ENCODE peak calls at places on chromosomes 11 and 22, in nine cellular contexts. One of them, this sample, is unnamed.

GRCh38 chr22:19937616-19938473 is 3.7 kb upstream of the COMT start:
- DNase-seq in naive thymus-derived CD4-positive, alpha-beta T cell: no peak
- DNase-seq in fibroblast of lung: no peak
- DNase-seq in upper lobe of right lung: peak
- DNase-seq in CD4-positive, CD25-positive, alpha-beta regulatory T cell: no peak
- DNase-seq in A549: no peak
- DNase-seq in neuronal stem cell: no peak
- DNase-seq in IMR-90: peak
- DNase-seq in SK-N-MC: no peak
- DNase-seq in this sample: peak

GRCh38 chr22:36197065-36197440 is 4.6 kb downstream of the APOL4 start:
- DNase-seq in naive thymus-derived CD4-positive, alpha-beta T cell: no peak
- DNase-seq in fibroblast of lung: peak
- DNase-seq in upper lobe of right lung: no peak
- DNase-seq in CD4-positive, CD25-positive, alpha-beta regulatory T cell: no peak
- DNase-seq in A549: no peak
- DNase-seq in neuronal stem cell: peak
- DNase-seq in IMR-90: peak
- DNase-seq in SK-N-MC: no peak
- DNase-seq in this sample: no peak

GRCh38 chr22:21446128-21446826 is 20.9 kb upstream of the TMEM191C start:
- DNase-seq in naive thymus-derived CD4-positive, alpha-beta T cell: no peak
- DNase-seq in fibroblast of lung: no peak
- DNase-seq in upper lobe of right lung: peak
- DNase-seq in CD4-positive, CD25-positive, alpha-beta regulatory T cell: no peak
- DNase-seq in A549: no peak
- DNase-seq in neuronal stem cell: no peak
- DNase-seq in IMR-90: no peak
- DNase-seq in SK-N-MC: no peak
- DNase-seq in this sample: peak

GRCh38 chr11:100525635-100526034 is 161.5 kb upstream of the ARHGAP42 start:
- DNase-seq in naive thymus-derived CD4-positive, alpha-beta T cell: no peak
- DNase-seq in fibroblast of lung: no peak
- DNase-seq in upper lobe of right lung: no peak
- DNase-seq in CD4-positive, CD25-positive, alpha-beta regulatory T cell: no peak
- DNase-seq in A549: no peak
- DNase-seq in neuronal stem cell: no peak
- DNase-seq in IMR-90: no peak
- DNase-seq in SK-N-MC: no peak
- DNase-seq in this sample: no peak

GRCh38 chr11:102347526-102348331 is 715 bp downstream of the BIRC2 start:
- DNase-seq in naive thymus-derived CD4-positive, alpha-beta T cell: peak
- DNase-seq in fibroblast of lung: peak
- DNase-seq in upper lobe of right lung: no peak
- DNase-seq in CD4-positive, CD25-positive, alpha-beta regulatory T cell: peak
- DNase-seq in A549: no peak
- DNase-seq in neuronal stem cell: peak
- DNase-seq in IMR-90: peak
- DNase-seq in SK-N-MC: no peak
- DNase-seq in this sample: no peak

GRCh38 chr11:73314121-73314948 is 6.3 kb downstream of the ARHGEF17 start:
- DNase-seq in naive thymus-derived CD4-positive, alpha-beta T cell: no peak
- DNase-seq in fibroblast of lung: peak
- DNase-seq in upper lobe of right lung: peak
- DNase-seq in CD4-positive, CD25-positive, alpha-beta regulatory T cell: no peak
- DNase-seq in A549: no peak
- DNase-seq in neuronal stem cell: no peak
- DNase-seq in IMR-90: peak
- DNase-seq in SK-N-MC: no peak
- DNase-seq in this sample: peak

GRCh38 chr11:126347751-126348628 is 7.5 kb upstream of the ST3GAL4 start:
- DNase-seq in naive thymus-derived CD4-positive, alpha-beta T cell: no peak
- DNase-seq in fibroblast of lung: no peak
- DNase-seq in upper lobe of right lung: no peak
- DNase-seq in CD4-positive, CD25-positive, alpha-beta regulatory T cell: no peak
- DNase-seq in A549: no peak
- DNase-seq in neuronal stem cell: no peak
- DNase-seq in IMR-90: no peak
- DNase-seq in SK-N-MC: no peak
- DNase-seq in this sample: no peak

GRCh38 chr11:69003866-69004311 is 9.2 kb downstream of the MRGPRF start:
- DNase-seq in naive thymus-derived CD4-positive, alpha-beta T cell: no peak
- DNase-seq in fibroblast of lung: no peak
- DNase-seq in upper lobe of right lung: peak
- DNase-seq in CD4-positive, CD25-positive, alpha-beta regulatory T cell: no peak
- DNase-seq in A549: no peak
- DNase-seq in neuronal stem cell: no peak
- DNase-seq in IMR-90: no peak
- DNase-seq in SK-N-MC: no peak
- DNase-seq in this sample: no peak

GRCh38 chr11:14619580-14619979 is 24.0 kb upstream of the PDE3B start:
- DNase-seq in naive thymus-derived CD4-positive, alpha-beta T cell: no peak
- DNase-seq in fibroblast of lung: peak
- DNase-seq in upper lobe of right lung: no peak
- DNase-seq in CD4-positive, CD25-positive, alpha-beta regulatory T cell: no peak
- DNase-seq in A549: no peak
- DNase-seq in neuronal stem cell: no peak
- DNase-seq in IMR-90: no peak
- DNase-seq in SK-N-MC: no peak
- DNase-seq in this sample: no peak

GRCh38 chr22:50714150-50714549 is 23.9 kb upstream of the ACR start:
- DNase-seq in naive thymus-derived CD4-positive, alpha-beta T cell: no peak
- DNase-seq in fibroblast of lung: no peak
- DNase-seq in upper lobe of right lung: peak
- DNase-seq in CD4-positive, CD25-positive, alpha-beta regulatory T cell: no peak
- DNase-seq in A549: no peak
- DNase-seq in neuronal stem cell: no peak
- DNase-seq in IMR-90: no peak
- DNase-seq in SK-N-MC: no peak
- DNase-seq in this sample: peak

GRCh38 chr22:17743661-17744411 is 30.4 kb downstream of the BID start:
- DNase-seq in naive thymus-derived CD4-positive, alpha-beta T cell: no peak
- DNase-seq in fibroblast of lung: no peak
- DNase-seq in upper lobe of right lung: no peak
- DNase-seq in CD4-positive, CD25-positive, alpha-beta regulatory T cell: no peak
- DNase-seq in A549: no peak
- DNase-seq in neuronal stem cell: no peak
- DNase-seq in IMR-90: no peak
- DNase-seq in SK-N-MC: no peak
- DNase-seq in this sample: no peak

GRCh38 chr11:69321877-69322350 is 28.0 kb downstream of the MYEOV start:
- DNase-seq in naive thymus-derived CD4-positive, alpha-beta T cell: no peak
- DNase-seq in fibroblast of lung: peak
- DNase-seq in upper lobe of right lung: peak
- DNase-seq in CD4-positive, CD25-positive, alpha-beta regulatory T cell: no peak
- DNase-seq in A549: no peak
- DNase-seq in neuronal stem cell: no peak
- DNase-seq in IMR-90: peak
- DNase-seq in SK-N-MC: no peak
- DNase-seq in this sample: no peak

GRCh38 chr22:19733755-19734154 is 10.4 kb downstream of the GP1BB start:
- DNase-seq in naive thymus-derived CD4-positive, alpha-beta T cell: no peak
- DNase-seq in fibroblast of lung: no peak
- DNase-seq in upper lobe of right lung: no peak
- DNase-seq in CD4-positive, CD25-positive, alpha-beta regulatory T cell: no peak
- DNase-seq in A549: no peak
- DNase-seq in neuronal stem cell: no peak
- DNase-seq in IMR-90: no peak
- DNase-seq in SK-N-MC: no peak
- DNase-seq in this sample: no peak

GRCh38 chr22:46047841-46048595 is 71.1 kb upstream of the WNT7B start:
- DNase-seq in naive thymus-derived CD4-positive, alpha-beta T cell: no peak
- DNase-seq in fibroblast of lung: no peak
- DNase-seq in upper lobe of right lung: peak
- DNase-seq in CD4-positive, CD25-positive, alpha-beta regulatory T cell: no peak
- DNase-seq in A549: no peak
- DNase-seq in neuronal stem cell: no peak
- DNase-seq in IMR-90: no peak
- DNase-seq in SK-N-MC: no peak
- DNase-seq in this sample: peak

GRCh38 chr11:100777118-100777517 is 90.0 kb downstream of the ARHGAP42 start:
- DNase-seq in naive thymus-derived CD4-positive, alpha-beta T cell: no peak
- DNase-seq in fibroblast of lung: no peak
- DNase-seq in upper lobe of right lung: no peak
- DNase-seq in CD4-positive, CD25-positive, alpha-beta regulatory T cell: no peak
- DNase-seq in A549: peak
- DNase-seq in neuronal stem cell: no peak
- DNase-seq in IMR-90: no peak
- DNase-seq in SK-N-MC: no peak
- DNase-seq in this sample: no peak

GRCh38 chr11:2891291-2891690 is 5.7 kb upstream of the CDKN1C start:
- DNase-seq in naive thymus-derived CD4-positive, alpha-beta T cell: no peak
- DNase-seq in fibroblast of lung: peak
- DNase-seq in upper lobe of right lung: no peak
- DNase-seq in CD4-positive, CD25-positive, alpha-beta regulatory T cell: no peak
- DNase-seq in A549: no peak
- DNase-seq in neuronal stem cell: no peak
- DNase-seq in IMR-90: no peak
- DNase-seq in SK-N-MC: no peak
- DNase-seq in this sample: no peak
- H3K4me3 ChIP-seq in naive thymus-derived CD4-positive, alpha-beta T cell: no peak
- H3K4me3 ChIP-seq in fibroblast of lung: no peak
- H3K4me3 ChIP-seq in upper lobe of right lung: no peak
- H3K4me3 ChIP-seq in CD4-positive, CD25-positive, alpha-beta regulatory T cell: no peak
- H3K4me3 ChIP-seq in A549: no peak
- H3K4me3 ChIP-seq in neuronal stem cell: no peak
- H3K4me3 ChIP-seq in IMR-90: no peak
- H3K4me3 ChIP-seq in SK-N-MC: peak
- H3K4me3 ChIP-seq in this sample: no peak

DNA sequence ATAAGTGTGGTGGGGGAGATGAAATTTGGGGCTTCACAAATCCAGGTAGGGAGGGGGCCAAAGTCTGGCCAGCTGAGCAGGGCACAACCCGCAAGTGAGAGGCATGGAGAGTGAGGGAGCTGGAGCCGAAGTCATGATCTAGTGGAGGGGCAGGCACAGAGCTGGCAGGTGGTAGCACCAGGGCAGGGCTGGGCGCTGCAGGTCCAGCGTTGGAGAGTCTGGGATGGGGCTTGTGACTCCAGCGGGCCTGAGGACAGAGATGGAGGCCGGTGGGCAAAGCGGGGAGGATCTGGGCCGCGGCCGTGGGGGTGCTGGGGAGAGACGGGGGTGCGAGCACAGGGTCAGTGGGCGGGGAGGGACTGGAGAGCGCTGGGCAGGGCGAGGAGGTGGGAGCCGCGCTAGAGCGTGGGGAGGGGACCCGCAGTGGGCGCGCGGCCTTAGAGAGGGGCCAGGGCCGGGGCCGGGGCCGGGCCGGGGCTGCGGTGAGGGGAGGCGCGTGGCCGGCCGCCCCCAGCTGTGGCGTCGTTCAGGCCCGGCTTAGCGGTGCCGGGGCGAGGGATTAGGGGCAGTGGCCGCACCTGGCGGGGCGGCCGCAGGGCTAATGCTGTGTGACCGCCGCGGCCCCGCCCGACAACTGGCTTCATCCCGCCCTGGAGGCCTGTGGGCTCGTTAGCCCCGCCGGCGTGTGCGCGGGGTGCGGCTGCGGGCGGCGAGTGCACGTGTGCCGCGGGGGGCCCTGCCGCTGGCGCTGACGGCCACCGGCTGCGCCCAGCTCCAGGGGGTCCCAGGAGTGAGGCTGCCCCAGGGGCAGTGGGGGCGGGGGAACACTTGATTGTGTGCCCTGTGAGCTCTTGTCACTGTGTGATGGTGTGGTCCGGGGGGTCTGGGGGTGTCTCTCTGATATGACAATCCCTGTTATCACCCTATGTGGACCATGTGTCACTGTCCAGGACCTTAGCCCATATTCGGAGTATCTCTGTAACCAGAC is 23.6 kb upstream of the MYOD1 start:
- DNase-seq in naive thymus-derived CD4-positive, alpha-beta T cell: no peak
- DNase-seq in fibroblast of lung: no peak
- DNase-seq in upper lobe of right lung: no peak
- DNase-seq in CD4-positive, CD25-positive, alpha-beta regulatory T cell: no peak
- DNase-seq in A549: no peak
- DNase-seq in neuronal stem cell: no peak
- DNase-seq in IMR-90: no peak
- DNase-seq in SK-N-MC: no peak
- DNase-seq in this sample: no peak
- H3K27ac ChIP-seq in naive thymus-derived CD4-positive, alpha-beta T cell: no peak
- H3K27ac ChIP-seq in fibroblast of lung: no peak
- H3K27ac ChIP-seq in upper lobe of right lung: no peak
- H3K27ac ChIP-seq in CD4-positive, CD25-positive, alpha-beta regulatory T cell: no peak
- H3K27ac ChIP-seq in A549: no peak
- H3K27ac ChIP-seq in neuronal stem cell: no peak
- H3K27ac ChIP-seq in IMR-90: no peak
- H3K27ac ChIP-seq in SK-N-MC: no peak
- H3K27ac ChIP-seq in this sample: no peak

GRCh38 chr11:10805741-10806140 is 3.0 kb downstream of the EIF4G2 start:
- DNase-seq in naive thymus-derived CD4-positive, alpha-beta T cell: no peak
- DNase-seq in fibroblast of lung: no peak
- DNase-seq in upper lobe of right lung: no peak
- DNase-seq in CD4-positive, CD25-positive, alpha-beta regulatory T cell: no peak
- DNase-seq in A549: no peak
- DNase-seq in neuronal stem cell: no peak
- DNase-seq in IMR-90: no peak
- DNase-seq in SK-N-MC: no peak
- DNase-seq in this sample: no peak

GRCh38 chr11:10807629-10808552 is 835 bp downstream of the EIF4G2 start:
- DNase-seq in naive thymus-derived CD4-positive, alpha-beta T cell: peak
- DNase-seq in fibroblast of lung: peak
- DNase-seq in upper lobe of right lung: peak
- DNase-seq in CD4-positive, CD25-positive, alpha-beta regulatory T cell: peak
- DNase-seq in A549: no peak
- DNase-seq in neuronal stem cell: peak
- DNase-seq in IMR-90: peak
- DNase-seq in SK-N-MC: no peak
- DNase-seq in this sample: peak

GRCh38 chr11:10808553-10809372 is at the start of gene EIF4G2:
- DNase-seq in naive thymus-derived CD4-positive, alpha-beta T cell: peak
- DNase-seq in fibroblast of lung: peak
- DNase-seq in upper lobe of right lung: peak
- DNase-seq in CD4-positive, CD25-positive, alpha-beta regulatory T cell: peak
- DNase-seq in A549: peak
- DNase-seq in neuronal stem cell: peak
- DNase-seq in IMR-90: peak
- DNase-seq in SK-N-MC: peak
- DNase-seq in this sample: peak

GRCh38 chr11:10803676-10804075 is 5.0 kb downstream of the EIF4G2 start:
- DNase-seq in naive thymus-derived CD4-positive, alpha-beta T cell: no peak
- DNase-seq in fibroblast of lung: no peak
- DNase-seq in upper lobe of right lung: no peak
- DNase-seq in CD4-positive, CD25-positive, alpha-beta regulatory T cell: no peak
- DNase-seq in A549: no peak
- DNase-seq in neuronal stem cell: no peak
- DNase-seq in IMR-90: no peak
- DNase-seq in SK-N-MC: no peak
- DNase-seq in this sample: no peak

GRCh38 chr11:10806206-10806605 is 2.5 kb downstream of the EIF4G2 start:
- DNase-seq in naive thymus-derived CD4-positive, alpha-beta T cell: no peak
- DNase-seq in fibroblast of lung: no peak
- DNase-seq in upper lobe of right lung: no peak
- DNase-seq in CD4-positive, CD25-positive, alpha-beta regulatory T cell: no peak
- DNase-seq in A549: no peak
- DNase-seq in neuronal stem cell: no peak
- DNase-seq in IMR-90: no peak
- DNase-seq in SK-N-MC: no peak
- DNase-seq in this sample: no peak
- H3K4me3 ChIP-seq in naive thymus-derived CD4-positive, alpha-beta T cell: peak
- H3K4me3 ChIP-seq in fibroblast of lung: peak
- H3K4me3 ChIP-seq in upper lobe of right lung: peak
- H3K4me3 ChIP-seq in CD4-positive, CD25-positive, alpha-beta regulatory T cell: peak
- H3K4me3 ChIP-seq in A549: peak
- H3K4me3 ChIP-seq in neuronal stem cell: no peak
- H3K4me3 ChIP-seq in IMR-90: no peak
- H3K4me3 ChIP-seq in SK-N-MC: peak
- H3K4me3 ChIP-seq in this sample: peak

GRCh38 chr11:46055371-46055770 is 65.9 kb downstream of the PHF21A start:
- DNase-seq in naive thymus-derived CD4-positive, alpha-beta T cell: no peak
- DNase-seq in fibroblast of lung: peak
- DNase-seq in upper lobe of right lung: no peak
- DNase-seq in CD4-positive, CD25-positive, alpha-beta regulatory T cell: no peak
- DNase-seq in A549: no peak
- DNase-seq in neuronal stem cell: peak
- DNase-seq in IMR-90: peak
- DNase-seq in SK-N-MC: no peak
- DNase-seq in this sample: no peak
- H3K27ac ChIP-seq in naive thymus-derived CD4-positive, alpha-beta T cell: no peak
- H3K27ac ChIP-seq in fibroblast of lung: no peak
- H3K27ac ChIP-seq in upper lobe of right lung: no peak
- H3K27ac ChIP-seq in CD4-positive, CD25-positive, alpha-beta regulatory T cell: no peak
- H3K27ac ChIP-seq in A549: no peak
- H3K27ac ChIP-seq in neuronal stem cell: no peak
- H3K27ac ChIP-seq in IMR-90: no peak
- H3K27ac ChIP-seq in SK-N-MC: no peak
- H3K27ac ChIP-seq in this sample: no peak

This sample was measured in lower lobe of right lung.